ENCODE peak calls at places on chromosomes 1 and 21, in ten cellular contexts. X is hepatocyte; W is non-pigmented ciliary epithelial cell; J is A172; L is AG09319; M is stimulated activated CD8-positive, alpha-beta memory T cell treated with anti-CD3 and anti-CD28 coated beads, Interleukin-7, amount 100 ng/mL, for 1 hour; Z is psoas muscle; S is H54; A is dermis microvascular lymphatic vessel endothelial cell; E is suprapubic skin. D is an unnamed sample.

GRCh38 chr1:244388961-244389360 is 62.7 kb downstream of the ADSS2 start:
- DNase-seq in X (no peak), W (no peak), J (no peak), L (no peak), M (no peak), Z (no peak), S (no peak), A (no peak), E (no peak), D (no peak)

GRCh38 chr1:245444971-245445370 is 290.2 kb downstream of the KIF26B start:
- DNase-seq in X (no peak), W (no peak), J (no peak), L (no peak), M (no peak), Z (no peak), S (no peak), A (no peak), E (no peak), D (no peak)

GRCh38 chr1:218496561-218496960 is 151.4 kb downstream of the TGFB2 start:
- DNase-seq in X (peak), W (peak), J (peak), L (peak), M (no peak), Z (no peak), S (peak), A (no peak), E (no peak), D (no peak)

GRCh38 chr1:44798481-44799365 is 1.5 kb upstream of the PLK3 start:
- DNase-seq in X (no peak), W (no peak), J (no peak), L (no peak), M (no peak), Z (no peak), S (no peak), A (no peak), E (peak), D (no peak)

GRCh38 chr1:181989521-181989920 is 72.0 kb downstream of the ZNF648 start:
- DNase-seq in X (no peak), W (no peak), J (no peak), L (no peak), M (no peak), Z (no peak), S (no peak), A (no peak), E (no peak), D (no peak)

GRCh38 chr21:36330904-36331303 is 10.9 kb downstream of the MORC3 start:
- DNase-seq in X (peak), W (no peak), J (peak), L (no peak), M (no peak), Z (no peak), S (no peak), A (no peak), E (no peak), D (peak)

GRCh38 chr1:51421961-51422360 is 91.6 kb upstream of the TTC39A start:
- DNase-seq in X (peak), W (peak), J (peak), L (peak), M (no peak), Z (no peak), S (peak), A (peak), E (no peak), D (peak)

GRCh38 chr1:246795094-246795671 is 71.0 kb downstream of the SCCPDH start:
- DNase-seq in X (no peak), W (no peak), J (no peak), L (no peak), M (no peak), Z (no peak), S (no peak), A (no peak), E (no peak), D (no peak)

GRCh38 chr1:63774617-63775417 is 1.0 kb downstream of the ROR1 start:
- DNase-seq in X (peak), W (no peak), J (peak), L (no peak), M (no peak), Z (peak), S (peak), A (no peak), E (peak), D (no peak)

GRCh38 chr1:961132-961652 is 808 bp downstream of the KLHL17 start:
- DNase-seq in X (no peak), W (no peak), J (no peak), L (no peak), M (no peak), Z (no peak), S (no peak), A (no peak), E (no peak), D (no peak)

GRCh38 chr1:15323351-15323988 is 76.4 kb downstream of the FHAD1 start:
- DNase-seq in X (peak), W (peak), J (peak), L (no peak), M (peak), Z (peak), S (peak), A (peak), E (peak), D (peak)

GRCh38 chr1:26288311-26288941 is 8.5 kb downstream of the SH3BGRL3 start:
- DNase-seq in X (no peak), W (no peak), J (no peak), L (no peak), M (no peak), Z (no peak), S (no peak), A (no peak), E (peak), D (peak)

GRCh38 chr1:234780531-234781162 is 170.7 kb upstream of the IRF2BP2 start:
- DNase-seq in X (peak), W (no peak), J (no peak), L (no peak), M (no peak), Z (peak), S (no peak), A (no peak), E (no peak), D (no peak)

GRCh38 chr1:226443439-226443838 is 35.5 kb upstream of the PARP1 start:
- DNase-seq in X (no peak), W (peak), J (peak), L (no peak), M (no peak), Z (no peak), S (peak), A (no peak), E (no peak), D (no peak)

GRCh38 chr1:36910281-36910725 is 124.0 kb downstream of the GRIK3 start:
- DNase-seq in X (no peak), W (no peak), J (no peak), L (no peak), M (no peak), Z (no peak), S (no peak), A (no peak), E (no peak), D (no peak)

GRCh38 chr1:156815307-156815826 is 1.3 kb downstream of the SH2D2A start:
- DNase-seq in X (peak), W (no peak), J (peak), L (peak), M (no peak), Z (peak), S (peak), A (no peak), E (no peak), D (no peak)

GRCh38 chr21:34771512-34772028 is 102.8 kb downstream of the CLIC6 start:
- DNase-seq in X (no peak), W (no peak), J (peak), L (no peak), M (no peak), Z (no peak), S (no peak), A (peak), E (no peak), D (no peak)

GRCh38 chr1:12014141-12014981 is 4.9 kb upstream of the MIIP start:
- DNase-seq in X (no peak), W (peak), J (no peak), L (no peak), M (no peak), Z (no peak), S (no peak), A (no peak), E (no peak), D (peak)

GRCh38 chr1:53893999-53894636 is at the start of gene DIO1:
- DNase-seq in X (peak), W (no peak), J (no peak), L (no peak), M (no peak), Z (no peak), S (no peak), A (no peak), E (no peak), D (no peak)

GRCh38 chr1:26027716-26028489 is 6.3 kb downstream of the EXTL1 start:
- DNase-seq in X (no peak), W (no peak), J (no peak), L (no peak), M (no peak), Z (no peak), S (no peak), A (no peak), E (no peak), D (no peak)

GRCh38 chr1:157025856-157026255 is 19.7 kb downstream of the ARHGEF11 start:
- DNase-seq in X (no peak), W (no peak), J (no peak), L (peak), M (no peak), Z (no peak), S (no peak), A (no peak), E (no peak), D (no peak)

GRCh38 chr21:42112857-42113256 is 41.7 kb downstream of the UMODL1 start:
- DNase-seq in X (peak), W (no peak), J (no peak), L (no peak), M (no peak), Z (no peak), S (no peak), A (no peak), E (no peak), D (no peak)

GRCh38 chr21:42755031-42755665 is 101.7 kb downstream of the PDE9A start:
- DNase-seq in X (no peak), W (no peak), J (no peak), L (no peak), M (no peak), Z (no peak), S (no peak), A (no peak), E (no peak), D (no peak)

GRCh38 chr1:248239478-248239877 is 8.3 kb downstream of the OR2M4 start:
- DNase-seq in X (no peak), W (no peak), J (no peak), L (no peak), M (no peak), Z (no peak), S (no peak), A (no peak), E (no peak), D (no peak)

GRCh38 chr1:38183094-38183493 is 136.5 kb upstream of the POU3F1 start:
- DNase-seq in X (no peak), W (no peak), J (no peak), L (no peak), M (no peak), Z (no peak), S (no peak), A (no peak), E (no peak), D (no peak)

GRCh38 chr1:6538958-6539357 is 15.4 kb downstream of the NOL9 start:
- DNase-seq in X (no peak), W (peak), J (no peak), L (no peak), M (no peak), Z (no peak), S (no peak), A (no peak), E (no peak), D (no peak)

GRCh38 chr1:87783315-87783714 is 454.6 kb downstream of the LMO4 start:
- DNase-seq in X (no peak), W (no peak), J (no peak), L (no peak), M (no peak), Z (no peak), S (no peak), A (no peak), E (no peak), D (no peak)

GRCh38 chr1:153790282-153790995 is 15.2 kb downstream of the SLC27A3 start:
- DNase-seq in X (peak), W (no peak), J (no peak), L (peak), M (no peak), Z (peak), S (no peak), A (peak), E (peak), D (peak)

GRCh38 chr1:178465011-178465410 is 31.8 kb downstream of the CLEC20A start:
- DNase-seq in X (no peak), W (peak), J (no peak), L (no peak), M (no peak), Z (no peak), S (no peak), A (no peak), E (no peak), D (no peak)

GRCh38 chr1:216630532-216630931 is 92.7 kb downstream of the ESRRG start:
- DNase-seq in X (no peak), W (no peak), J (no peak), L (no peak), M (no peak), Z (no peak), S (no peak), A (no peak), E (no peak), D (no peak)